ENCODE peak calls at places on chromosomes 1 and 21, in four cellular contexts. One of them, this sample, is unnamed.

GRCh38 chr1:7526867-7527732 is 244.0 kb upstream of the VAMP3 start:
- DNase-seq in HS-5: no peak
- DNase-seq in endothelial cell of umbilical vein: no peak
- DNase-seq in NCI-H1092 treated with DMSO at 0.1 percent for 48 hours: no peak
- DNase-seq in this sample: peak

GRCh38 chr1:65001238-65001792 is 35.0 kb upstream of the JAK1 start:
- DNase-seq in HS-5: no peak
- DNase-seq in endothelial cell of umbilical vein: peak
- DNase-seq in NCI-H1092 treated with DMSO at 0.1 percent for 48 hours: no peak
- DNase-seq in this sample: peak

GRCh38 chr1:54481201-54481884 is 66.7 kb upstream of the ACOT11 start:
- DNase-seq in HS-5: no peak
- DNase-seq in endothelial cell of umbilical vein: no peak
- DNase-seq in NCI-H1092 treated with DMSO at 0.1 percent for 48 hours: no peak
- DNase-seq in this sample: no peak

GRCh38 chr1:203425668-203425999 is 50.0 kb upstream of the PRELP start:
- DNase-seq in HS-5: no peak
- DNase-seq in endothelial cell of umbilical vein: no peak
- DNase-seq in NCI-H1092 treated with DMSO at 0.1 percent for 48 hours: no peak
- DNase-seq in this sample: peak

GRCh38 chr1:88773540-88774150 is 89.6 kb downstream of the PKN2 start:
- DNase-seq in HS-5: peak
- DNase-seq in endothelial cell of umbilical vein: no peak
- DNase-seq in NCI-H1092 treated with DMSO at 0.1 percent for 48 hours: no peak
- DNase-seq in this sample: peak

GRCh38 chr1:43007377-43008105 is 48.9 kb upstream of the SLC2A1 start:
- DNase-seq in HS-5: no peak
- DNase-seq in endothelial cell of umbilical vein: no peak
- DNase-seq in NCI-H1092 treated with DMSO at 0.1 percent for 48 hours: no peak
- DNase-seq in this sample: no peak

GRCh38 chr1:76068542-76068941 is 6.0 kb upstream of the ST6GALNAC3 start:
- DNase-seq in HS-5: peak
- DNase-seq in endothelial cell of umbilical vein: peak
- DNase-seq in NCI-H1092 treated with DMSO at 0.1 percent for 48 hours: no peak
- DNase-seq in this sample: peak

GRCh38 chr1:84505167-84506001 is 802 bp upstream of the SPATA1 start:
- DNase-seq in HS-5: peak
- DNase-seq in endothelial cell of umbilical vein: peak
- DNase-seq in NCI-H1092 treated with DMSO at 0.1 percent for 48 hours: peak
- DNase-seq in this sample: peak

GRCh38 chr1:17194133-17194475 is 10.8 kb upstream of the PADI1 start:
- DNase-seq in HS-5: no peak
- DNase-seq in endothelial cell of umbilical vein: no peak
- DNase-seq in NCI-H1092 treated with DMSO at 0.1 percent for 48 hours: no peak
- DNase-seq in this sample: no peak

GRCh38 chr1:159030865-159031472 is 21.3 kb downstream of the IFI16 start:
- DNase-seq in HS-5: no peak
- DNase-seq in endothelial cell of umbilical vein: no peak
- DNase-seq in NCI-H1092 treated with DMSO at 0.1 percent for 48 hours: no peak
- DNase-seq in this sample: no peak

GRCh38 chr1:41558761-41559171 is 74.3 kb upstream of the EDN2 start:
- DNase-seq in HS-5: no peak
- DNase-seq in endothelial cell of umbilical vein: no peak
- DNase-seq in NCI-H1092 treated with DMSO at 0.1 percent for 48 hours: no peak
- DNase-seq in this sample: no peak

GRCh38 chr1:36133484-36133883 is 8.5 kb upstream of the COL8A2 start:
- DNase-seq in HS-5: peak
- DNase-seq in endothelial cell of umbilical vein: peak
- DNase-seq in NCI-H1092 treated with DMSO at 0.1 percent for 48 hours: peak
- DNase-seq in this sample: peak

GRCh38 chr1:44820328-44820944 is 12.1 kb downstream of the BTBD19 start:
- DNase-seq in HS-5: no peak
- DNase-seq in endothelial cell of umbilical vein: no peak
- DNase-seq in NCI-H1092 treated with DMSO at 0.1 percent for 48 hours: no peak
- DNase-seq in this sample: no peak

GRCh38 chr1:223794040-223794880 is 51.5 kb downstream of the TP53BP2 start:
- DNase-seq in HS-5: no peak
- DNase-seq in endothelial cell of umbilical vein: no peak
- DNase-seq in NCI-H1092 treated with DMSO at 0.1 percent for 48 hours: no peak
- DNase-seq in this sample: no peak

GRCh38 chr1:9079980-9080703 is 10.7 kb upstream of the SLC2A5 start:
- DNase-seq in HS-5: no peak
- DNase-seq in endothelial cell of umbilical vein: no peak
- DNase-seq in NCI-H1092 treated with DMSO at 0.1 percent for 48 hours: no peak
- DNase-seq in this sample: no peak

GRCh38 chr1:168092566-168093355 is 44.0 kb downstream of the GPR161 start:
- DNase-seq in HS-5: no peak
- DNase-seq in endothelial cell of umbilical vein: no peak
- DNase-seq in NCI-H1092 treated with DMSO at 0.1 percent for 48 hours: peak
- DNase-seq in this sample: no peak

GRCh38 chr1:111967886-111968285 is 21.6 kb downstream of the KCND3 start:
- DNase-seq in HS-5: no peak
- DNase-seq in endothelial cell of umbilical vein: no peak
- DNase-seq in NCI-H1092 treated with DMSO at 0.1 percent for 48 hours: no peak
- DNase-seq in this sample: no peak

GRCh38 chr1:6460349-6461236 is 5.4 kb downstream of the TNFRSF25 start:
- DNase-seq in HS-5: no peak
- DNase-seq in endothelial cell of umbilical vein: no peak
- DNase-seq in NCI-H1092 treated with DMSO at 0.1 percent for 48 hours: no peak
- DNase-seq in this sample: no peak

GRCh38 chr21:45856940-45857339 is 124.6 kb upstream of the COL6A1 start:
- DNase-seq in HS-5: no peak
- DNase-seq in endothelial cell of umbilical vein: no peak
- DNase-seq in NCI-H1092 treated with DMSO at 0.1 percent for 48 hours: no peak
- DNase-seq in this sample: no peak

GRCh38 chr1:25569599-25570458 is 26.4 kb downstream of the LDLRAP1 start:
- DNase-seq in HS-5: no peak
- DNase-seq in endothelial cell of umbilical vein: no peak
- DNase-seq in NCI-H1092 treated with DMSO at 0.1 percent for 48 hours: no peak
- DNase-seq in this sample: no peak

GRCh38 chr1:21963477-21964217 is 13.2 kb upstream of the CELA3B start:
- DNase-seq in HS-5: no peak
- DNase-seq in endothelial cell of umbilical vein: peak
- DNase-seq in NCI-H1092 treated with DMSO at 0.1 percent for 48 hours: peak
- DNase-seq in this sample: peak

GRCh38 chr1:19209439-19209989 is 552 bp downstream of the UBR4 start:
- DNase-seq in HS-5: peak
- DNase-seq in endothelial cell of umbilical vein: peak
- DNase-seq in NCI-H1092 treated with DMSO at 0.1 percent for 48 hours: no peak
- DNase-seq in this sample: peak

GRCh38 chr1:109116286-109116685 is 2.4 kb downstream of the ELAPOR1 start:
- DNase-seq in HS-5: no peak
- DNase-seq in endothelial cell of umbilical vein: no peak
- DNase-seq in NCI-H1092 treated with DMSO at 0.1 percent for 48 hours: peak
- DNase-seq in this sample: no peak

GRCh38 chr1:147515046-147515869 is 26.0 kb upstream of the BCL9 start:
- DNase-seq in HS-5: no peak
- DNase-seq in endothelial cell of umbilical vein: no peak
- DNase-seq in NCI-H1092 treated with DMSO at 0.1 percent for 48 hours: peak
- DNase-seq in this sample: peak

GRCh38 chr21:39103689-39104088 is 79.6 kb downstream of the PSMG1 start:
- DNase-seq in HS-5: no peak
- DNase-seq in endothelial cell of umbilical vein: no peak
- DNase-seq in NCI-H1092 treated with DMSO at 0.1 percent for 48 hours: no peak
- DNase-seq in this sample: no peak

GRCh38 chr1:47459263-47459788 is 21.5 kb downstream of the FOXD2 start:
- DNase-seq in HS-5: no peak
- DNase-seq in endothelial cell of umbilical vein: no peak
- DNase-seq in NCI-H1092 treated with DMSO at 0.1 percent for 48 hours: peak
- DNase-seq in this sample: no peak

GRCh38 chr21:41568606-41569385 is 60.8 kb upstream of the TMPRSS2 start:
- DNase-seq in HS-5: no peak
- DNase-seq in endothelial cell of umbilical vein: no peak
- DNase-seq in NCI-H1092 treated with DMSO at 0.1 percent for 48 hours: no peak
- DNase-seq in this sample: no peak

GRCh38 chr1:42825058-42825851 is 8.1 kb upstream of the SVBP start:
- DNase-seq in HS-5: no peak
- DNase-seq in endothelial cell of umbilical vein: no peak
- DNase-seq in NCI-H1092 treated with DMSO at 0.1 percent for 48 hours: no peak
- DNase-seq in this sample: no peak

GRCh38 chr1:66933887-66934700 is 9.3 kb downstream of the MIER1 start:
- DNase-seq in HS-5: no peak
- DNase-seq in endothelial cell of umbilical vein: peak
- DNase-seq in NCI-H1092 treated with DMSO at 0.1 percent for 48 hours: no peak
- DNase-seq in this sample: no peak

GRCh38 chr1:24827737-24828136 is 82.5 kb downstream of the CLIC4 start:
- DNase-seq in HS-5: no peak
- DNase-seq in endothelial cell of umbilical vein: no peak
- DNase-seq in NCI-H1092 treated with DMSO at 0.1 percent for 48 hours: no peak
- DNase-seq in this sample: no peak

GRCh38 chr1:84143796-84144565 is at the start of gene PRKACB:
- DNase-seq in HS-5: no peak
- DNase-seq in endothelial cell of umbilical vein: peak
- DNase-seq in NCI-H1092 treated with DMSO at 0.1 percent for 48 hours: no peak
- DNase-seq in this sample: peak

GRCh38 chr1:179883040-179883501 is 986 bp downstream of the TOR1AIP1 start:
- DNase-seq in HS-5: no peak
- DNase-seq in endothelial cell of umbilical vein: no peak
- DNase-seq in NCI-H1092 treated with DMSO at 0.1 percent for 48 hours: no peak
- DNase-seq in this sample: no peak

GRCh38 chr1:15370781-15371467 is 38.8 kb upstream of the EFHD2 start:
- DNase-seq in HS-5: no peak
- DNase-seq in endothelial cell of umbilical vein: no peak
- DNase-seq in NCI-H1092 treated with DMSO at 0.1 percent for 48 hours: peak
- DNase-seq in this sample: no peak